ENCODE peak calls at places on chromosomes 16 and 17, in seven cellular contexts. S, Q, D, G, L, I and P are unnamed samples.

GRCh38 chr17:42190491-42191180 is 3.7 kb downstream of the GHDC start:
- DNase-seq in I (no peak), L (no peak), S (peak), G (no peak), D (no peak), Q (no peak), P (no peak)

GRCh38 chr16:76539609-76540008 is 262.4 kb downstream of the CNTNAP4 start:
- DNase-seq in L (no peak), I (no peak), D (no peak), S (no peak), Q (no peak), G (no peak), P (no peak)

GRCh38 chr17:32998893-32999240 is 7.2 kb downstream of the SPACA3 start:
- DNase-seq in L (peak), G (no peak), S (no peak), Q (no peak), I (no peak), D (no peak), P (no peak)

GRCh38 chr17:75270218-75270965 is 639 bp downstream of the MIF4GD start:
- DNase-seq in S (peak), Q (peak), D (no peak), I (peak), L (peak), G (peak), P (peak)

GRCh38 chr16:50152386-50152806 is 710 bp upstream of the TENT4B start:
- DNase-seq in L (no peak), D (peak), G (peak), I (peak), S (no peak), Q (no peak), P (no peak)

GRCh38 chr17:33892677-33893076 is 362.4 kb upstream of the CCL2 start:
- DNase-seq in D (no peak), Q (no peak), G (no peak), L (no peak), I (no peak), S (no peak), P (no peak)

GRCh38 chr16:53064179-53064578 is 9.4 kb downstream of the CHD9 start:
- DNase-seq in S (no peak), D (no peak), Q (no peak), L (no peak), I (no peak), G (no peak), P (no peak)

GRCh38 chr17:35788504-35788998 is 6.9 kb downstream of the MMP28 start:
- DNase-seq in D (no peak), I (no peak), G (peak), L (peak), S (no peak), Q (no peak), P (no peak)

GRCh38 chr16:71572497-71573116 is 4.3 kb downstream of the TAT start:
- DNase-seq in Q (no peak), S (no peak), L (no peak), G (no peak), D (no peak), I (no peak), P (no peak)

GRCh38 chr17:45227631-45228120 is 6.0 kb downstream of the FMNL1 start:
- DNase-seq in L (no peak), I (peak), D (no peak), G (no peak), S (peak), Q (peak), P (no peak)

GRCh38 chr17:45147102-45147580 is 1.1 kb upstream of the HEXIM1 start:
- DNase-seq in I (no peak), S (peak), Q (peak), D (no peak), L (no peak), G (no peak), P (peak)